ENCODE peak calls at places on chromosomes 12 and 14, in four cellular contexts. I, U, Q and T are unnamed samples.

GRCh38 chr14:58829594-58829993 is 191.8 kb downstream of the DACT1 start:
- DNase-seq in I (peak; percentile 49), U (no peak), Q (no peak), T (no peak)

GRCh38 chr14:73477618-73478266 is 13.0 kb upstream of the RIOX1 start:
- DNase-seq in I (no peak), U (no peak), Q (no peak), T (no peak)

GRCh38 chr12:86137936-86138335 is 118.3 kb downstream of the MGAT4C start:
- DNase-seq in I (no peak), U (no peak), Q (peak; percentile 16), T (no peak)

GRCh38 chr12:131494141-131494733 is 216.7 kb upstream of the SFSWAP start:
- DNase-seq in I (no peak), U (no peak), Q (no peak), T (no peak)

GRCh38 chr12:42483534-42483857 is 106.0 kb downstream of the PRICKLE1 start:
- DNase-seq in I (no peak), U (peak; percentile 55), Q (no peak), T (peak; percentile 67)

GRCh38 chr14:72476657-72477499 is 417.0 kb downstream of the DPF3 start:
- DNase-seq in I (no peak), U (no peak), Q (peak; percentile 76), T (peak; percentile 19)

GRCh38 chr12:70784042-70784668 is 136.4 kb downstream of the PTPRR start:
- DNase-seq in I (no peak), U (no peak), Q (no peak), T (no peak)

GRCh38 chr12:116687888-116688287 is 50.0 kb downstream of the SPRING1 start:
- DNase-seq in I (peak; percentile 44), U (peak; percentile 67), Q (peak; percentile 60), T (peak; percentile 92)

GRCh38 chr14:74917646-74918081 is 5.4 kb downstream of the RPS6KL1 start:
- DNase-seq in I (no peak), U (no peak), Q (no peak), T (no peak)

GRCh38 chr12:102334765-102335164 is 137.1 kb upstream of the PMCH start:
- DNase-seq in I (no peak), U (no peak), Q (no peak), T (no peak)

GRCh38 chr12:2299207-2299606 is 246.4 kb downstream of the CACNA1C start:
- DNase-seq in I (no peak), U (no peak), Q (no peak), T (no peak)

GRCh38 chr12:92556622-92557421 is 146.0 kb upstream of the PLEKHG7 start:
- DNase-seq in I (no peak), U (no peak), Q (no peak), T (no peak)

GRCh38 chr14:54450535-54450934 is 9.4 kb upstream of the CNIH1 start:
- DNase-seq in I (no peak), U (no peak), Q (no peak), T (no peak)

GRCh38 chr12:6627598-6627997 is 8.2 kb downstream of the LPAR5 start:
- DNase-seq in I (no peak), U (peak; percentile 38), Q (no peak), T (no peak)

GRCh38 chr14:72291908-72292688 is 359.9 kb downstream of the RGS6 start:
- DNase-seq in I (peak; percentile 24), U (peak; percentile 20), Q (peak; percentile 15), T (peak; percentile 52)

GRCh38 chr14:89444044-89444443 is 27.0 kb upstream of the FOXN3 start:
- DNase-seq in I (no peak), U (no peak), Q (no peak), T (no peak)

GRCh38 chr14:102145395-102145794 is 5.7 kb downstream of the WDR20 start:
- DNase-seq in I (no peak), U (no peak), Q (no peak), T (no peak)

GRCh38 chr12:49644620-49644994 is 21.2 kb downstream of the PRPF40B start:
- DNase-seq in I (peak; percentile 49), U (peak; percentile 91), Q (peak; percentile 21), T (peak; percentile 83)

DNA sequence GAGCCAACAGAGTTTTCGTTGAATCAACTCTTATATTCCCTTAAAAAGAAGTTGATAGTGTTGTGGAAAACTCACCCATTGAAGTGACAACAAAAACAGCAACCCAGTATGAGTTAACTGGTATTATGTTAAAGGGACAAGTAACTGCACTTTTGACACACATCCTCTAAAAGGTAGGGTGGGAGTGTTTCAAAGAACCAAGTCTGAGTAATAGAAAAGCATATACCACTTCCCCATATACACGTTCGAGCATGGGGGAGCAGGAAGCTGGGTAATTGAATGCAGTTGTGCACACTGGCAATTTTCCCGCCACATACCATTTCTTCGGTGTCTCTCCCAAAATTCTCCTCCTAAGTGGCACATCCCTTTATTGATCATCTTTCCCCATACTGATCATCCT is 31.5 kb downstream of the IFNG-AS1 start:
- DNase-seq in I (no peak), U (no peak), Q (no peak), T (no peak)
- TF ChIP-seq SRF in I (no peak), U (no peak), Q (no peak), T (no peak)

GRCh38 chr14:100063314-100063941 is 1.8 kb upstream of the EVL start:
- DNase-seq in I (no peak), U (no peak), Q (no peak), T (no peak)

GRCh38 chr14:100065161-100065871 is at the start of gene EVL:
- DNase-seq in I (no peak), U (no peak), Q (no peak), T (no peak)

GRCh38 chr14:100060766-100061165 is 4.5 kb upstream of the EVL start:
- DNase-seq in I (no peak), U (no peak), Q (no peak), T (no peak)

GRCh38 chr14:100059433-100059781 is 5.8 kb upstream of the EVL start:
- DNase-seq in I (no peak), U (no peak), Q (no peak), T (no peak)

GRCh38 chr14:100062602-100063001 is 2.6 kb upstream of the EVL start:
- DNase-seq in I (no peak), U (no peak), Q (no peak), T (no peak)
- TF ChIP-seq SRF in I (no peak), U (no peak), Q (no peak), T (no peak)

GRCh38 chr12:95804296-95804695 is 13.7 kb upstream of the NTN4 start:
- DNase-seq in I (no peak), U (no peak), Q (no peak), T (no peak)

GRCh38 chr12:95808146-95808545 is 17.6 kb upstream of the NTN4 start:
- DNase-seq in I (no peak), U (no peak), Q (no peak), T (no peak)

GRCh38 chr12:95809000-95809680 is 18.6 kb upstream of the NTN4 start:
- DNase-seq in I (no peak), U (no peak), Q (no peak), T (no peak)

GRCh38 chr12:95803817-95804216 is 13.3 kb upstream of the NTN4 start:
- DNase-seq in I (no peak), U (no peak), Q (no peak), T (no peak)

GRCh38 chr12:95805864-95806669 is 15.5 kb upstream of the NTN4 start:
- DNase-seq in I (no peak), U (no peak), Q (peak; percentile 60), T (no peak)
- TF ChIP-seq SRF in I (no peak), U (no peak), Q (no peak), T (no peak)

GRCh38 chr12:31265722-31266121 is 60.2 kb downstream of the SINHCAF start:
- DNase-seq in I (no peak), U (no peak), Q (no peak), T (no peak)
- TF ChIP-seq SRF in I (no peak), U (no peak), Q (no peak), T (no peak)

GRCh38 chr14:71240866-71241520 is 333.7 kb downstream of the PCNX1 start:
- DNase-seq in I (no peak), U (no peak), Q (no peak), T (no peak)

GRCh38 chr14:71245659-71246361 is 338.6 kb downstream of the PCNX1 start:
- DNase-seq in I (no peak), U (no peak), Q (no peak), T (no peak)

GRCh38 chr14:71242237-71242748 is 335.0 kb downstream of the PCNX1 start:
- DNase-seq in I (no peak), U (no peak), Q (no peak), T (no peak)

GRCh38 chr14:71244341-71244740 is 337.1 kb downstream of the PCNX1 start:
- DNase-seq in I (no peak), U (no peak), Q (no peak), T (no peak)

GRCh38 chr14:71243697-71244096 is 336.4 kb downstream of the PCNX1 start:
- DNase-seq in I (no peak), U (no peak), Q (no peak), T (no peak)
- TF ChIP-seq SRF in I (no peak), U (no peak), Q (no peak), T (no peak)